ENCODE peak calls at places on chromosomes 13 and 19, in eight cellular contexts. X, A, S, M, R, I, U and H are unnamed samples.

GRCh38 chr19:10001899-10002298 is 8.4 kb downstream of the COL5A3 start:
- DNase-seq in X (peak), A (no peak), S (no peak), M (no peak), R (no peak), I (no peak), U (no peak), H (no peak)

GRCh38 chr19:18532208-18532890 is 10.5 kb upstream of the ELL start:
- DNase-seq in X (no peak), A (no peak), S (no peak), M (no peak), R (no peak), I (no peak), U (no peak), H (no peak)

GRCh38 chr13:110127986-110128511 is 178.9 kb downstream of the COL4A1 start:
- DNase-seq in X (peak), A (no peak), S (no peak), M (no peak), R (no peak), I (no peak), U (no peak), H (no peak)

GRCh38 chr19:49595819-49596404 is 4.9 kb downstream of the PRR12 start:
- DNase-seq in X (no peak), A (no peak), S (no peak), M (no peak), R (no peak), I (no peak), U (no peak), H (no peak)

GRCh38 chr19:1250374-1251232 is 2.2 kb downstream of the MIDN start:
- DNase-seq in X (peak), A (no peak), S (no peak), M (peak), R (no peak), I (no peak), U (peak), H (peak)

GRCh38 chr19:3528080-3528479 is 10.9 kb upstream of the TEKTIP1 start:
- DNase-seq in X (no peak), A (no peak), S (no peak), M (no peak), R (no peak), I (no peak), U (no peak), H (no peak)

GRCh38 chr19:53865918-53866696 is 1.6 kb upstream of the MYADM start:
- DNase-seq in X (peak), A (peak), S (no peak), M (peak), R (peak), I (no peak), U (peak), H (peak)

GRCh38 chr19:58364127-58364526 is 1.6 kb upstream of the ZNF497 start:
- DNase-seq in X (no peak), A (no peak), S (no peak), M (no peak), R (no peak), I (no peak), U (no peak), H (no peak)

GRCh38 chr19:887599-887998 is 5.4 kb downstream of the MED16 start:
- DNase-seq in X (no peak), A (no peak), S (no peak), M (no peak), R (no peak), I (no peak), U (no peak), H (no peak)

GRCh38 chr19:4352701-4353121 is 9.3 kb downstream of the MPND start:
- DNase-seq in X (peak), A (no peak), S (no peak), M (peak), R (no peak), I (no peak), U (peak), H (peak)

GRCh38 chr19:42267644-42268141 is 1.4 kb upstream of the CIC start:
- DNase-seq in X (peak), A (peak), S (no peak), M (no peak), R (no peak), I (no peak), U (no peak), H (no peak)

GRCh38 chr19:7850975-7851622 is 21.1 kb downstream of the EVI5L start:
- DNase-seq in X (no peak), A (no peak), S (no peak), M (no peak), R (no peak), I (no peak), U (no peak), H (no peak)

GRCh38 chr19:48900477-48901452 is 653 bp downstream of the NUCB1 start:
- DNase-seq in X (peak), A (peak), S (no peak), M (no peak), R (no peak), I (no peak), U (peak), H (peak)

GRCh38 chr13:39417643-39418042 is 185.3 kb downstream of the LHFPL6 start:
- DNase-seq in X (peak), A (no peak), S (no peak), M (no peak), R (no peak), I (no peak), U (no peak), H (no peak)

GRCh38 chr19:42473686-42474085 is 30.9 kb upstream of the CXCL17 start:
- DNase-seq in X (no peak), A (no peak), S (no peak), M (no peak), R (no peak), I (no peak), U (no peak), H (no peak)

GRCh38 chr13:25406377-25406776 is 34.6 kb downstream of the ATP8A2 start:
- DNase-seq in X (peak), A (no peak), S (no peak), M (no peak), R (peak), I (no peak), U (no peak), H (no peak)

GRCh38 chr19:13060964-13061927 is 41.4 kb downstream of the LYL1 start:
- DNase-seq in X (peak), A (peak), S (no peak), M (peak), R (peak), I (peak), U (peak), H (peak)

GRCh38 chr13:100648354-100648753 is 26.2 kb downstream of the TMTC4 start:
- DNase-seq in X (no peak), A (no peak), S (no peak), M (no peak), R (no peak), I (no peak), U (no peak), H (no peak)

GRCh38 chr13:66618702-66619101 is 611.4 kb downstream of the PCDH9 start:
- DNase-seq in X (peak), A (no peak), S (peak), M (no peak), R (peak), I (no peak), U (no peak), H (no peak)

GRCh38 chr19:36215276-36216171 is 618 bp downstream of the ZNF146 start:
- DNase-seq in X (peak), A (no peak), S (no peak), M (peak), R (no peak), I (no peak), U (no peak), H (no peak)

GRCh38 chr19:40521276-40521675 is 54.5 kb downstream of the SPTBN4 start:
- DNase-seq in X (peak), A (no peak), S (no peak), M (no peak), R (no peak), I (no peak), U (no peak), H (no peak)

GRCh38 chr19:18399008-18399407 is 1.6 kb upstream of the LRRC25 start:
- DNase-seq in X (peak), A (no peak), S (no peak), M (no peak), R (no peak), I (no peak), U (no peak), H (no peak)

GRCh38 chr19:49425922-49426592 is 869 bp downstream of the GFY start:
- DNase-seq in X (no peak), A (no peak), S (no peak), M (peak), R (peak), I (no peak), U (no peak), H (peak)

GRCh38 chr13:111929036-111929616 is 137.8 kb upstream of the SOX1 start:
- DNase-seq in X (no peak), A (no peak), S (no peak), M (no peak), R (no peak), I (no peak), U (no peak), H (no peak)